ENCODE peak calls at places on chromosomes 13 and 19, in six cellular contexts. G is HepG2, S is K562, K is SK-N-SH, P is GM12878, D is H1. Q is an unnamed sample.

GRCh38 chr13:90445179-90445578 is 902.3 kb upstream of the MIR17HG start:
- DNase-seq in G (no peak), S (no peak), K (no peak), P (no peak), D (no peak), Q (no peak)

GRCh38 chr19:383922-384800 is 24.8 kb downstream of the C2CD4C start:
- DNase-seq in G (peak; percentile 22), S (peak; percentile 47), K (peak; percentile 84), P (peak; percentile 27), D (peak; percentile 85), Q (no peak)

GRCh38 chr13:65461590-65461989 is 1768.5 kb downstream of the PCDH9 start:
- DNase-seq in G (no peak), S (peak; percentile 2), K (no peak), P (no peak), D (peak; percentile 41), Q (no peak)

GRCh38 chr13:41588899-41589298 is 131.5 kb downstream of the RGCC start:
- DNase-seq in G (peak; percentile 50), S (peak; percentile 65), K (no peak), P (no peak), D (no peak), Q (no peak)

GRCh38 chr13:44116562-44117315 is 237.0 kb downstream of the LACC1 start:
- DNase-seq in G (no peak), S (no peak), K (no peak), P (no peak), D (peak; percentile 47), Q (peak; percentile 44)

GRCh38 chr19:47110521-47111080 is 3.0 kb downstream of the ZC3H4 start:
- DNase-seq in G (no peak), S (peak; percentile 49), K (no peak), P (no peak), D (no peak), Q (peak; percentile 21)

GRCh38 chr13:44172411-44172810 is 201.2 kb upstream of the SERP2 start:
- DNase-seq in G (no peak), S (no peak), K (no peak), P (no peak), D (no peak), Q (no peak)

GRCh38 chr13:114077938-114078335 is 54.5 kb downstream of the RASA3 start:
- DNase-seq in G (no peak), S (no peak), K (peak; percentile 99), P (no peak), D (no peak), Q (no peak)

GRCh38 chr19:8608858-8609209 is 1.7 kb downstream of the ADAMTS10 start:
- DNase-seq in G (no peak), S (no peak), K (no peak), P (no peak), D (no peak), Q (no peak)

GRCh38 chr19:8610041-8610927 is at the start of gene ADAMTS10:
- DNase-seq in G (no peak), S (no peak), K (peak; percentile 84), P (no peak), D (peak; percentile 76), Q (peak; percentile 16)

GRCh38 chr19:8610928-8611284 is 391 bp upstream of the ADAMTS10 start:
- DNase-seq in G (no peak), S (no peak), K (no peak), P (no peak), D (no peak), Q (no peak)

GRCh38 chr19:8611391-8611883 is 922 bp upstream of the ADAMTS10 start:
- DNase-seq in G (no peak), S (no peak), K (peak; percentile 52), P (no peak), D (no peak), Q (no peak)

GRCh38 chr19:8609210-8610040 is 1.1 kb downstream of the ADAMTS10 start:
- DNase-seq in G (peak; percentile 32), S (no peak), K (peak; percentile 92), P (no peak), D (peak; percentile 82), Q (no peak)
- TF ChIP-seq CTCF in G (peak; percentile 51), S (peak; percentile 22), K (no peak), P (no peak), D (no peak), Q (no peak)

GRCh38 chr19:45402469-45403070 is 2.3 kb downstream of the PPP1R13L start:
- DNase-seq in G (no peak), S (peak; percentile 75), K (peak; percentile 62), P (no peak), D (peak; percentile 88), Q (no peak)
- TF ChIP-seq GABPA in G (no peak), S (no peak), K (no peak), P (no peak), D (peak; percentile 69), Q (no peak)

GRCh38 chr19:40701758-40702157 is 11.3 kb upstream of the NUMBL start:
- DNase-seq in G (no peak), S (no peak), K (no peak), P (no peak), D (no peak), Q (no peak)

GRCh38 chr19:40700083-40700482 is 9.6 kb upstream of the NUMBL start:
- DNase-seq in G (no peak), S (no peak), K (no peak), P (no peak), D (no peak), Q (no peak)

GRCh38 chr19:40704491-40705361 is 12.0 kb downstream of the COQ8B start:
- DNase-seq in G (no peak), S (peak; percentile 30), K (no peak), P (no peak), D (no peak), Q (no peak)

GRCh38 chr19:40703029-40703755 is 12.7 kb upstream of the NUMBL start:
- DNase-seq in G (no peak), S (no peak), K (no peak), P (no peak), D (no peak), Q (no peak)

DNA sequence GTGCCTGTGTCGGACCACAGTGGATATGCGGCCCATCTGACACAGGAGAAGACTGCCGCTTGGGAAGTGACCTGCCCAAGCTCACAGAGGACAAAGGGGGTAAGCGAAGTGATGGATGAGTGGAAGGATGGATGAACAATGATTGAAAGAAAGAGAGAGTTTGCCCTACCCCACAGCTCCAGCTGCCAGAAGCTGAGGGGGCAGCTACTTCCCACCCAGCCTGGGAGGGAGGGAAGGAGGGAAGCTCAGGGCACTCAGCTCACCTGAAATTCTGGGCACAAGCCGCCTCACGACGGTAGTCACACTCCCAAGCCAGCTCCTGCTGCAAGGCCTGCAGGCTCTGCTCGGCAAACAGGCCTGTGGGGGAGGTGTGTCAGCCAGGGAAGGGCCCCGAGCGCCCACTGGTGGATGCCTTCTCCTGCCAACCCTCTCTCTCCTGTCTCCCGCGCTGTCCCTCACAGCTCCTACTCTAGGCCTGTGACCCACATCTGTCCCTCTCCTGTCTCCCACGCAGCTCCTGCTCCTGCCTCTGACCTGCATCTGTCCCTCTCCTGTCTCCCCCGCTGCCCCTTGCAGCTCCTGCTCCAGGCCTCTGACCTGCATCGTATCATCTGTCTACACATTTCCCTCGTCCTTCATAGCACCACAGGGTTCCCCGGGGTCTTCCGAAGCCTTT is 12.0 kb upstream of the NUMBL start:
- DNase-seq in G (peak; percentile 50), S (peak; percentile 89), K (no peak), P (no peak), D (peak; percentile 84), Q (no peak)
- TF ChIP-seq CTCF in G (peak; percentile 80), S (peak; percentile 94), K (no peak), P (no peak), D (peak; percentile 74), Q (no peak)

DNA sequence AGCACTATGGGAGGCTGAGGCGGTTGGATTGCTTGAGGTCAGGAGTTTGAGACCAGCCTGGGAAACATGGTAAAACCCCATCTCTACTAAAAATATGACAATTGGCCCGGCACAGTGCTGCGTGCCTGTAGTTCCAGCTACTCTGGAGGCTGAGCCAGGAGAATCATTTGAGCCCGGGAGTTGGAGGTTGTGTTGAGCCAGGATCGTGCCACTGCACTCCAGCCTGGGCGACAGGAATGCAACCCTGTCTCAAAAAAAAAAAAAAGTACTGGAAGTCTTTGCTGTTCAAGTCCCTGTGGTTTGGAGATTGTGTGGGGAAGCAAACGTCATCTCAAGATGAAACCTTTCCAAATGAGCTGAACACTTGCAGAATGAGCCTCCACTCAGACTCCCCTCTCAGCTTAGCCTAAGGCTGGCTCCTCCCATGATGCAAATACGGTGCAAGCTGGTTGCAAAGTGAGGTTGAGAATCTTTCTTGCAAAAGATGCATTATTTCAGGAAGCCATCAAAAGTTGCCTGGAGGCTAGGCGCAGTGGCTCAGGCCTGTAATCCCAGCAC is 46.2 kb downstream of the MYO9B start:
- DNase-seq in G (no peak), S (no peak), K (no peak), P (no peak), D (no peak), Q (no peak)
- TF ChIP-seq GABPA in G (no peak), S (no peak), K (no peak), P (no peak), D (no peak), Q (no peak)

GRCh38 chr19:2095338-2095938 is 688 bp downstream of the MOB3A start:
- DNase-seq in G (no peak), S (peak; percentile 16), K (no peak), P (no peak), D (no peak), Q (no peak)

GRCh38 chr19:2099937-2100718 is 3.4 kb downstream of the IZUMO4 start:
- DNase-seq in G (no peak), S (no peak), K (no peak), P (no peak), D (no peak), Q (no peak)

GRCh38 chr19:2097330-2098327 is 914 bp downstream of the IZUMO4 start:
- DNase-seq in G (no peak), S (peak; percentile 15), K (no peak), P (no peak), D (peak; percentile 57), Q (no peak)

GRCh38 chr19:2099054-2099501 is 2.4 kb downstream of the IZUMO4 start:
- DNase-seq in G (no peak), S (no peak), K (no peak), P (no peak), D (no peak), Q (no peak)

DNA sequence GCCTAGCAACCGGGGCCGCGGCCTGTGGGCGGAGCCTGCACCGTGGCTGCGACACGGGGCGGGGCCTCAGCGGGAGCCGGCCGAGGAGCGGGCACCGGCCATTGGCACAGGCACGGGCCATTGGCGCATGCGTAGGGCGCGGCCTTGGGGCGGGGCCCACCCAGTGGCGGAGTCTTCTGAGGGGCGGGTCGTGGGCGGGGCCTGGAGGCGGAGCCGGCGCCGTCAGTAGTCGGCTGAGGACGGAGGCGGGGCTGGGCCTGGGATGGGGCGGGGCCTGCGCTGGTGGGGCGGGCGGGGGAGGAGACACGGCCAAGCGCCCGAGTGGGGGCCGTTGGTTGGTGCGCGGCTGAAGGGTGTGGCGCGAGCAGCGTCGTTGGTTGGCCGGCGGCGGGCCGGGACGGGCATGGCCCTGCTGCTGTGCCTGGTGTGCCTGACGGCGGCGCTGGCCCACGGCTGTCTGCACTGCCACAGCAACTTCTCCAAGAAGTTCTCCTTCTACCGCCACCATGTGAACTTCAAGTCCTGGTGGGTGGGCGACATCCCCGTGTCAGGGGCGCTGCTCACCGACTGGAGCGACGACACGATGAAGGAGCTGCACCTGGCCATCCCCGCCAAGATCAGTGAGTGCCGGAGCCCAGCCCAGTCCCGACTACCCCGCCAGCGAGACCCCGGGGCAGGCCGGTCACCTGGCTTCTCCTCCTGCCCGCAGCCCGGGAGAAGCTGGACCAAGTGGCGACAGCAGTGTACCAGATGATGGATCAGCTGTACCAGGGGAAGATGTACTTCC is at the start of gene IZUMO4:
- DNase-seq in G (peak; percentile 89), S (peak; percentile 97), K (peak; percentile 99), P (peak; percentile 71), D (peak; percentile 99), Q (peak; percentile 93)
- TF ChIP-seq CTCF in G (peak; percentile 74), S (peak; percentile 70), K (peak; percentile 46), P (peak; percentile 73), D (peak; percentile 24), Q (peak; percentile 49)